ENCODE peak calls at places on chromosomes 11 and 22, in six cellular contexts. C, E, V, G, U and I are unnamed samples.
A peak's percentile ranks its signal among the peaks of the same experiment; 100 is the strongest.

GRCh38 chr11:122981388-122982264 is at the start of gene BSX:
- DNase-seq in E (peak; percentile 21), G (no peak), U (peak; percentile 5), V (peak; percentile 38), C (peak; percentile 49), I (peak; percentile 38)

GRCh38 chr11:369336-370018 is at the start of gene B4GALNT4:
- DNase-seq in U (peak; percentile 39), G (no peak), E (no peak), C (no peak), V (no peak), I (no peak)

GRCh38 chr11:72553748-72554147 is 119.4 kb upstream of the CLPB start:
- DNase-seq in E (peak; percentile 35), C (no peak), G (no peak), U (no peak), V (no peak), I (no peak)

GRCh38 chr11:112172362-112172994 is 2.8 kb upstream of the BCO2 start:
- DNase-seq in U (no peak), G (no peak), V (peak; percentile 38), E (no peak), C (no peak), I (peak; percentile 43)

GRCh38 chr22:23402275-23403151 is 177.6 kb downstream of the IGLL1 start:
- DNase-seq in V (peak; percentile 39), E (peak; percentile 82), C (peak; percentile 66), U (peak; percentile 24), G (no peak), I (peak; percentile 65)

GRCh38 chr11:104148696-104149095 is 15.3 kb downstream of the PDGFD start:
- DNase-seq in E (no peak), G (no peak), U (no peak), V (no peak), C (no peak), I (no peak)

GRCh38 chr22:46084943-46085830 is 65.1 kb upstream of the PPARA start:
- DNase-seq in E (peak; percentile 79), G (no peak), C (no peak), V (peak; percentile 75), U (peak; percentile 73), I (no peak)

GRCh38 chr11:117535201-117535869 is 207.7 kb downstream of the CEP164 start:
- DNase-seq in C (no peak), E (no peak), V (no peak), G (no peak), U (peak; percentile 44), I (no peak)

GRCh38 chr11:117641008-117641915 is 155.8 kb downstream of the DSCAML1 start:
- DNase-seq in E (no peak), C (no peak), U (peak; percentile 77), G (no peak), V (no peak), I (no peak)

GRCh38 chr11:47705722-47706121 is 9.4 kb downstream of the AGBL2 start:
- DNase-seq in G (no peak), V (no peak), U (no peak), C (no peak), E (no peak), I (no peak)

GRCh38 chr11:128670631-128671030 is 23.2 kb upstream of the FLI1 start:
- DNase-seq in E (no peak), U (no peak), G (no peak), V (no peak), C (no peak), I (no peak)

GRCh38 chr11:47360341-47360740 is 7.8 kb upstream of the MYBPC3 start:
- DNase-seq in C (no peak), G (no peak), U (no peak), E (no peak), V (no peak), I (no peak)

GRCh38 chr22:23579280-23579679 is 810 bp downstream of the IGLL1 start:
- DNase-seq in V (no peak), C (no peak), E (no peak), U (no peak), G (no peak), I (no peak)

GRCh38 chr22:20025401-20026203 is 4.7 kb downstream of the TANGO2 start:
- DNase-seq in V (no peak), E (no peak), U (no peak), G (no peak), C (no peak), I (no peak)

GRCh38 chr22:39658367-39658766 is 87.8 kb downstream of the CACNA1I start:
- DNase-seq in V (no peak), G (no peak), U (no peak), E (peak; percentile 29), C (no peak), I (peak; percentile 33)

GRCh38 chr11:120832609-120833221 is 191.2 kb upstream of the TBCEL start:
- DNase-seq in V (no peak), U (peak; percentile 16), G (no peak), E (no peak), C (no peak), I (no peak)

GRCh38 chr11:120740424-120740823 is 228.9 kb downstream of the GRIK4 start:
- DNase-seq in V (no peak), C (no peak), U (no peak), E (no peak), G (no peak), I (no peak)

GRCh38 chr22:28773461-28773867 is 969 bp downstream of the CCDC117 start:
- DNase-seq in U (no peak), V (peak; percentile 60), E (no peak), C (no peak), G (no peak), I (peak; percentile 13)
- H3K27ac ChIP-seq in U (peak overlapping the region; percentile 93), V (peak overlapping the region; percentile 79), E (peak overlapping the region; percentile 95), C (no peak overlapping the region), G (peak overlapping the region; percentile 89), I (peak overlapping the region; percentile 85)

GRCh38 chr11:67409261-67409666 is 5.4 kb downstream of the TBC1D10C start:
- DNase-seq in C (no peak), U (no peak), G (no peak), E (no peak), V (no peak), I (no peak)

GRCh38 chr11:67406969-67407699 is 3.3 kb downstream of the TBC1D10C start:
- DNase-seq in C (no peak), V (no peak), U (peak; percentile 30), E (no peak), G (no peak), I (no peak)

GRCh38 chr11:67407700-67408163 is 3.8 kb downstream of the TBC1D10C start:
- DNase-seq in E (no peak), U (no peak), G (no peak), V (no peak), C (no peak), I (no peak)

GRCh38 chr11:67409781-67410368 is 5.6 kb upstream of the CARNS1 start:
- DNase-seq in G (no peak), U (no peak), C (no peak), V (no peak), E (no peak), I (no peak)

DNA sequence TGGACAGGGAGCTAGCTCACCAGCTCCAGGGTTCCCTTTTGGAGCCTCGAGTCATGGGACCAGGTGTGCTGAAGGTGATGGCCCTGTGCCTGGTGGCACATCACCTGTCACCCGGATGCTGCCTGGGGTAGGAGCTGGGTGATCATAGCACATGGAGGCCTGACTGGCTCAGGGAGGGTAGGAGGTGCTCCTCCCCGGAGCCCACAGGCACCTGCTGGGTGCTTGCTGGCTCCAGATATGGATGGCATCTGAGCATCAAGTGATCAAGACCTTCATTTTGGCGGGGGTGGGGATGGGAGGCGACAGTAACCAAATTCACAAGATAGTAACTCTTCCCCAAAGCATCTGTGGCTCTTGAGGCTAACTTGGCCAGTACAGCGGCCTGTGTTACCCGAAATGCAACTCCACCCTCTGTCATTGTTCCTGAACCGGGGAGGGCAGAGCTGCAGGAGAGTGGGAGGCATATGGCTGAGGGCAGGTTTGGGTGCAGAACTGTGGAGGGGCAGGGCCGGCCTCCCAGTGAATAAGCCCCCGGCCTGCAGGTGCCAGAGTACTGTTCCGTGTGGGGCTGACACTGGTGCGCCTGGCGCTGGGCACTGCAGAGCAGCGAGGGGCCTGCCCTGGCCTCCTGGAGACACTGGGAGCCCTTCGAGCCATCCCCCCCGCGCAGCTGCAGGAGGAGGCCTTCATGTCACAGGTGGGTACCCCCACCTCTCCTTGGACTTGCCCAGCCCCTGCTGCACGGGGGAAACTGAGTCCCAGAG is 4.7 kb downstream of the TBC1D10C start:
- DNase-seq in E (no peak), U (no peak), V (no peak), G (no peak), C (no peak), I (no peak)
- H3K27ac ChIP-seq in E (no peak overlapping the region), U (peak overlapping the region; percentile 100), V (no peak overlapping the region), G (no peak overlapping the region), C (no peak overlapping the region), I (no peak overlapping the region)

GRCh38 chr11:125162743-125163142 is 1.8 kb upstream of the PKNOX2 start:
- DNase-seq in G (no peak), C (no peak), U (no peak), V (no peak), E (no peak), I (no peak)

GRCh38 chr11:125164091-125164421 is 495 bp upstream of the PKNOX2 start:
- DNase-seq in V (no peak), C (no peak), G (no peak), E (no peak), U (no peak), I (no peak)

GRCh38 chr11:125164422-125165110 is at the start of gene PKNOX2:
- DNase-seq in U (peak; percentile 49), V (peak; percentile 65), E (peak; percentile 41), G (no peak), C (peak; percentile 40), I (peak; percentile 30)

GRCh38 chr11:125165111-125165663 is 636 bp downstream of the PKNOX2 start:
- DNase-seq in G (no peak), E (no peak), V (peak; percentile 32), U (no peak), C (no peak), I (peak; percentile 25)

GRCh38 chr11:125163431-125164011 is 1.0 kb upstream of the PKNOX2 start:
- DNase-seq in U (no peak), G (no peak), C (no peak), E (no peak), V (no peak), I (no peak)
- H3K27ac ChIP-seq in U (no peak overlapping the region), G (no peak overlapping the region), C (no peak overlapping the region), E (no peak overlapping the region), V (no peak overlapping the region), I (no peak overlapping the region)

GRCh38 chr11:21264125-21264524 is 594.7 kb downstream of the NELL1 start:
- DNase-seq in V (no peak), E (no peak), C (no peak), G (no peak), U (no peak), I (no peak)

GRCh38 chr11:21258414-21258813 is 589.0 kb downstream of the NELL1 start:
- DNase-seq in E (no peak), C (no peak), V (no peak), U (no peak), G (no peak), I (no peak)

GRCh38 chr11:21257461-21257860 is 588.1 kb downstream of the NELL1 start:
- DNase-seq in C (no peak), U (no peak), G (no peak), E (no peak), V (no peak), I (no peak)

GRCh38 chr11:21263026-21263425 is 593.6 kb downstream of the NELL1 start:
- DNase-seq in V (no peak), U (no peak), C (no peak), G (no peak), E (no peak), I (no peak)

DNA sequence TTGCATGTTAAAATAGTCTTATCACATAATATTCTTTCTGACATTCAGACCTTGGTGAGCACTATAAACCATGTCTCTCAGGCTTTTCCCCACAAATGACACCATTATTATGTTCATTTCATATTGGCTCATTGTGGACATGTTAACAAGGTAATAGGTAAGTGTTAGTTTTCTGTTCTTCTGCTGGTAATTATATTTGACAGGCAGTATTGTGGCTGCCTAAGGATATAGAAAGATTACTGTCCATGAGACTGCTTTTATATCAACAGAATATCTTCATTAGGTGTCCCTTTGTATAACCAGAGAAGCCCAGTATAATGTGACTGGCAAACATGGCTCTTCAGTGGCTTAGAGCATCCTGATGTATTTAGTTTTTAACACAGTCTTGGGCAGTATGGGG is 590.7 kb downstream of the NELL1 start:
- DNase-seq in C (no peak), G (no peak), E (no peak), V (no peak), U (no peak), I (no peak)
- H3K27ac ChIP-seq in C (no peak overlapping the region), G (no peak overlapping the region), E (no peak overlapping the region), V (no peak overlapping the region), U (no peak overlapping the region), I (no peak overlapping the region)